ENCODE peak calls at places on chromosomes 13 and 19, in eight cellular contexts. A is esophagus muscularis mucosa, V is right lobe of liver, S is transverse colon, M is tibial nerve, I is stomach, X is IMR-90, G is Peyer's patch. Y is an unnamed sample.

GRCh38 chr19:41311613-41312012 is 1.6 kb downstream of the CCDC97 start:
- DNase-seq in A (no peak), V (no peak), S (no peak), M (no peak), I (no peak), X (no peak), G (no peak), Y (no peak)

GRCh38 chr13:29548722-29549446 is 46.6 kb downstream of the SLC7A1 start:
- DNase-seq in A (no peak), V (no peak), S (no peak), M (no peak), I (no peak), X (peak), G (no peak), Y (no peak)

GRCh38 chr13:39864221-39864620 is 208.8 kb downstream of the COG6 start:
- DNase-seq in A (no peak), V (no peak), S (no peak), M (no peak), I (no peak), X (no peak), G (no peak), Y (no peak)

GRCh38 chr13:51913421-51914136 is 51.8 kb downstream of the CCDC70 start:
- DNase-seq in A (no peak), V (no peak), S (no peak), M (no peak), I (no peak), X (no peak), G (no peak), Y (no peak)

GRCh38 chr19:1069009-1069779 is 2.2 kb downstream of the ARHGAP45 start:
- DNase-seq in A (peak), V (peak), S (peak), M (peak), I (peak), X (no peak), G (no peak), Y (peak)

GRCh38 chr13:106680796-106681482 is 113.0 kb upstream of the ARGLU1 start:
- DNase-seq in A (peak), V (no peak), S (no peak), M (no peak), I (no peak), X (no peak), G (no peak), Y (no peak)

GRCh38 chr13:45925151-45925550 is 73.6 kb upstream of the SIAH3 start:
- DNase-seq in A (no peak), V (no peak), S (no peak), M (no peak), I (no peak), X (no peak), G (no peak), Y (no peak)

GRCh38 chr13:29886446-29886845 is 36.0 kb upstream of the UBL3 start:
- DNase-seq in A (peak), V (no peak), S (no peak), M (no peak), I (no peak), X (no peak), G (no peak), Y (no peak)

GRCh38 chr13:73462241-73462640 is 403.4 kb downstream of the KLF5 start:
- DNase-seq in A (no peak), V (no peak), S (no peak), M (no peak), I (no peak), X (peak), G (no peak), Y (no peak)

GRCh38 chr13:97502192-97502591 is 68.2 kb downstream of the RAP2A start:
- DNase-seq in A (no peak), V (no peak), S (no peak), M (peak), I (no peak), X (peak), G (no peak), Y (peak)

GRCh38 chr13:113052206-113052605 is 53.4 kb upstream of the F7 start:
- DNase-seq in A (no peak), V (no peak), S (no peak), M (no peak), I (no peak), X (no peak), G (no peak), Y (no peak)

GRCh38 chr13:30158774-30159445 is 148.4 kb downstream of the KATNAL1 start:
- DNase-seq in A (no peak), V (no peak), S (no peak), M (peak), I (peak), X (peak), G (peak), Y (no peak)

GRCh38 chr13:33454844-33455256 is 169.3 kb upstream of the STARD13 start:
- DNase-seq in A (no peak), V (no peak), S (no peak), M (no peak), I (no peak), X (peak), G (no peak), Y (no peak)

GRCh38 chr13:78201411-78201810 is 282.8 kb upstream of the EDNRB start:
- DNase-seq in A (no peak), V (no peak), S (no peak), M (no peak), I (no peak), X (no peak), G (no peak), Y (no peak)

GRCh38 chr13:111039735-111040134 is 75.4 kb upstream of the ARHGEF7 start:
- DNase-seq in A (peak), V (no peak), S (no peak), M (no peak), I (no peak), X (no peak), G (no peak), Y (no peak)

GRCh38 chr19:52659013-52659412 is 20.9 kb upstream of the ZNF83 start:
- DNase-seq in A (no peak), V (no peak), S (no peak), M (no peak), I (no peak), X (no peak), G (no peak), Y (no peak)

GRCh38 chr13:59305896-59306295 is 857.8 kb downstream of the DIAPH3 start:
- DNase-seq in A (no peak), V (no peak), S (no peak), M (no peak), I (no peak), X (no peak), G (no peak), Y (no peak)

GRCh38 chr19:6721773-6722172 is 1.3 kb upstream of the C3 start:
- DNase-seq in A (no peak), V (no peak), S (no peak), M (no peak), I (no peak), X (no peak), G (no peak), Y (no peak)

GRCh38 chr13:27403727-27404385 is 20.6 kb upstream of the GTF3A start:
- DNase-seq in A (no peak), V (peak), S (peak), M (no peak), I (peak), X (no peak), G (no peak), Y (no peak)
- TF ChIP-seq POLR2A in A (no peak), V (peak), S (no peak), M (no peak), I (no peak), X (no peak), G (no peak), Y (no peak)

GRCh38 chr19:18507021-18507726 is 14.7 kb downstream of the ELL start:
- DNase-seq in A (no peak), V (no peak), S (peak), M (no peak), I (peak), X (no peak), G (peak), Y (peak)

GRCh38 chr19:18510216-18510615 is 11.7 kb downstream of the ELL start:
- DNase-seq in A (no peak), V (no peak), S (no peak), M (no peak), I (no peak), X (no peak), G (no peak), Y (no peak)

GRCh38 chr19:18507727-18508440 is 14.0 kb downstream of the ELL start:
- DNase-seq in A (no peak), V (no peak), S (no peak), M (no peak), I (no peak), X (peak), G (peak), Y (peak)

GRCh38 chr19:18506545-18506944 is 15.3 kb downstream of the ELL start:
- DNase-seq in A (no peak), V (no peak), S (no peak), M (no peak), I (no peak), X (no peak), G (no peak), Y (no peak)

DNA sequence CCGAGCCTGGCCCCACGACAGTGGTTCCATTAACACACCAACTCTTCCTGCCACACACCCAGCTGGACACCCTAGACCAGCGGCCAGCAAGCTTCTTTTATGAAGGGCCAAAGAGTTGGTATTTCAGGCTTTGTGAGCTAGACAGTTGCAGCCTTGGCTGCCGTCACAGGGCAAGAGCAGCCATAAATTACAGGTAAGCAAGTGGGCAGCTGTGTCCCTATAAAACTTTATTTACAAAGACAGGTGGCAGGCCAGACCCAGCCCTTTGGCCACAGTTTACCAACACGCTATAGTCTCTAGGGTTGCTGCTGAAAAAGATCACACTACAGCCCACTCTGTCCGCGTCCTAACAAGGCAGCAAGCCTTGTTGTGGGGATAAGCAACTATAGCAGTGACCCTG is 13.3 kb downstream of the ELL start:
- DNase-seq in A (no peak), V (no peak), S (no peak), M (no peak), I (no peak), X (no peak), G (no peak), Y (no peak)
- TF ChIP-seq POLR2A in A (no peak), V (no peak), S (no peak), M (no peak), I (no peak), X (no peak), G (no peak), Y (no peak)

GRCh38 chr13:98571955-98572662 is 4.8 kb downstream of the STK24 start:
- DNase-seq in A (no peak), V (no peak), S (peak), M (no peak), I (no peak), X (peak), G (peak), Y (peak)
- TF ChIP-seq POLR2A in A (no peak), V (no peak), S (peak), M (no peak), I (no peak), X (no peak), G (peak), Y (no peak)

DNA sequence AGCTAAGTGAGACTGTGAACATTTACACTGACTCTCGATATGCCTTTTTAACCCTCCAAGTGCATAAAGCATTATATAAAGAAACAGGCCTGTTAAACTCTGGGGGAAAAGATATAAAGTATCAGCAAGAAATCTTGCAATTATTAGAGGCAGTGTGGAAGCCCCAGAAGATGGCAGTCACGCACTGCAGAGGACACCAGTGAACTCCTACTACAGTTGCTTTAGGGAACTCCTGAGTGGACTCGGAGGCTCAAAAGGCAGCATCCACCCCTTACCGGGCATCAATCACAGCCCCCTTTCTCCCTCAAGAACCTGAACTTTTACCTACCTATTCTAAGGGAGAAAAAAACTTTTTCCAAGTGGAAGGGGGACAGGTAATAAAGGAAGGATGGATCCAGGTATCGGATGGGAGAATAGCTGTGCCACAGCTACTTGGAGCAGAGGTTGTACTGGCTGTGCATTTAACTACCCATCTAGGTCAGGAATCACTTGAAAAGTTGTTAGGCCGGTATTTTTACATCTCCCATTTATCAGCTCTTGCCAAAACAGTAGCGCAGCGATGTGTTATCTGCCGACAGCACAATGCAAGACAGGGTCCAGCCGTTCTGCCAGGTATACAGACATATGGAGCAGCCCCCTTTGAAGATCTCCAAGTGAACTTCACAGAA is 80.1 kb downstream of the ZNF486 start:
- DNase-seq in A (no peak), V (no peak), S (no peak), M (no peak), I (peak), X (no peak), G (no peak), Y (no peak)
- TF ChIP-seq POLR2A in A (no peak), V (no peak), S (no peak), M (no peak), I (no peak), X (no peak), G (no peak), Y (no peak)

GRCh38 chr19:45767881-45768643 is 990 bp downstream of the SIX5 start:
- DNase-seq in A (no peak), V (peak), S (peak), M (peak), I (peak), X (peak), G (peak), Y (peak)
- TF ChIP-seq POLR2A in A (no peak), V (peak), S (peak), M (no peak), I (no peak), X (no peak), G (no peak), Y (no peak)

DNA sequence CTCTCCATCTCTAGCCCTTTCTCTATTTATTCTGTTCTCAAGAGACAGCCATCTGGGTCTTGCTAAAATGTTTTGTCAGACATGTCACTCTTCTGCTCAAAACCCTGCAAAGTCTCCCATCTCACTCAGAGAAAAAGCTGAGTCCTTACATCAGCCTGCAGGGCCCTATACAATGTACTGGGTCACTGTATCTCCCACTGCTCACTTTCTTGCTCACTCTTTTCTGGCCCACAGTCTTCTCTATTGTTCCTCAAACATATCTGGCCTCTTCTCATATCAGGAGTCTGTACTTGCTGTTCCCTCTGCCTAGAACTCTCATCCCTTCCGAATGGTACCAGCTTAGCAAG is 189.2 kb downstream of the ENOX1 start:
- DNase-seq in A (no peak), V (no peak), S (no peak), M (no peak), I (no peak), X (no peak), G (no peak), Y (no peak)
- TF ChIP-seq POLR2A in A (no peak), V (no peak), S (no peak), M (no peak), I (no peak), X (no peak), G (no peak), Y (no peak)

GRCh38 chr19:55592391-55593090 is 6.8 kb downstream of the FIZ1 start:
- DNase-seq in A (no peak), V (no peak), S (no peak), M (no peak), I (no peak), X (no peak), G (no peak), Y (no peak)
- TF ChIP-seq POLR2A in A (no peak), V (no peak), S (no peak), M (no peak), I (no peak), X (no peak), G (no peak), Y (no peak)

DNA sequence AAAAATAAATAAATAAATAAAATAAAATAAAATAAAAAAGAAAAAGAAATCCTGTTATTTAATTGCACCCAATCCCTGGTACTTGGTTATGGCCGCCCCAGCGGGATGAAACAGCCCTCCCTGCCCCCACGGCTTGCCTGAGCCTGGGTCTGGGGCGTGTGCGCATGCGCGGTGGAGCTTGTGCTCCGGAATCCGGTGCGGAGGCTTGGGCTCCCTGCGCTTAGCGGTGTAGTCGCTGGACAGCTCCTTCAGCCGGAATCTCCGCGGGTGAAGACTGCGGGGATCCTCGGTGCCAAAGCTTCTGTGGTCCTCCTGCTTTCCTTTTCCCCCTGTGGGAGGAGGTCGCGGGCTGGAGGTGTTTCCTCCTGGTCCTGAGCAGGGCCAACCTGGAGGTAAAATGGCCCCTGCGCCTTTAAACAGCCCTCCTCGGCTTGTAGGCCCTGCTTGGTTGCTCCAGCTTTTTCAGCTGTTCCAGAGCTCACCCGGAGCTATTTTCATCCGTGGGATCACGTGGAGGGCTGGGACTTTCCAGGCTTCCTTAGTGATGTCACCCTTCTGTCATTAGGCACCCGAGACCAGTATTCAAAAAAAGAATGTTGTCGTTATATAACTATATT is at the start of gene PLA2G4C:
- DNase-seq in A (peak), V (peak), S (peak), M (peak), I (peak), X (peak), G (peak), Y (peak)
- TF ChIP-seq POLR2A in A (peak), V (peak), S (peak), M (no peak), I (no peak), X (peak), G (peak), Y (no peak)

GRCh38 chr19:49809155-49809986 is 3.7 kb downstream of the FUZ start:
- DNase-seq in A (no peak), V (peak), S (peak), M (peak), I (peak), X (no peak), G (no peak), Y (peak)
- TF ChIP-seq POLR2A in A (no peak), V (peak), S (peak), M (no peak), I (no peak), X (no peak), G (no peak), Y (no peak)

DNA sequence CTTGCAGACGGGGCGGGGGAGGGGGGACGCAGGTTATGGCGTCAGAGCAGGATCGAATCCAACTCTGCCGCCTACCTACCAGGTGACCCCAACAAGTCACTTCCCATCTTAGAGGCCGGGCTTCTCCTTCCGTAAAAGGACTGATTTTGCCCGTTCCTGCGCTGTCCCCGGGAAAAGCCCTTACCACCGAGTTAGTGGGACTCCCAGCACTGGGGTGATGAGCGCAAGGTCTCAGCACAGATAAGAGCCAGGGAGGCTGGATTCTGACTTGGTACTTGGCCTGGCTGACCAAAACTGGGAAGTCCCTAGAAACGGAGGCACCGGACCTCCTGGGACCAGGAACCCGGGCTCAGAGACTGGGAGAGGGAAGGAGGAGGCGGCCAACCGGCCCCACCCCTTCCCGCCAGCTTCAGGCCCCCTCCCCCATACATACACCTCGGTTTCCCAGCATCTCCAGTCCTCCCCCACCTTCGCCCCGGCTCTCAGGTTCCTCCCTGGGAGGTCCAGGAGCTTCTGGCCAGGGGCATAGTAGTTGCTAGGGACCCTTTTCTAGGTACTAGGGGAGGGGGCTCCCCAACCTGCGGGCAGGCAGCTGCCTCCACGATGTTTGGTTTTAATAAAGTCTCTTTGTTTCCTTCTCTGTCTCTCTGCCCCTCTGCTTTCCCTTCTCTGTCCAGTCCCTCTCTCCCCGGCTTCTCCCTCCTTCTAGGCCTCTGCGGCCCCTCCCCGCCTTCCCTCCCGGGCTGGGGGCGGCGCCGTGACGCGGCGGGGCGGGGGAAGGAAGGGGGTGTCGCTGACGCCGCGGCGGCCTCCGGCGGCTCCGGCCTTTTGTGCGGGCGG is at the start of gene GRAMD1A:
- DNase-seq in A (peak), V (peak), S (peak), M (peak), I (peak), X (peak), G (peak), Y (peak)
- TF ChIP-seq POLR2A in A (peak), V (peak), S (peak), M (peak), I (no peak), X (peak), G (no peak), Y (peak)